ENCODE peak calls at places on chromosome X, in four cellular contexts. A is IMR-90, L is upper lobe of left lung, U is transverse colon. G is an unnamed sample.

GRCh38 chrX:76183289-76184057 is 10.6 kb downstream of the PBDC1 start:
- DNase-seq in A (peak; percentile 94), L (no peak), U (no peak), G (peak; percentile 41)

GRCh38 chrX:72272868-72273267 is 4.2 kb downstream of the RPS4X start:
- DNase-seq in L (no peak), A (peak; percentile 76), U (no peak), G (no peak)

GRCh38 chrX:1434871-1435240 is 17.9 kb downstream of the ASMTL start:
- DNase-seq in U (no peak), A (no peak), L (no peak), G (no peak)

GRCh38 chrX:9859711-9860555 is 73.7 kb downstream of the SHROOM2 start:
- DNase-seq in U (no peak), A (peak; percentile 83), L (no peak), G (no peak)

GRCh38 chrX:69307736-69308135 is 142.5 kb upstream of the PJA1 start:
- DNase-seq in A (no peak), L (no peak), U (no peak), G (no peak)

GRCh38 chrX:1394731-1395501 is 3.0 kb upstream of the SLC25A6 start:
- DNase-seq in U (no peak), A (no peak), L (no peak), G (no peak)

GRCh38 chrX:41870719-41871151 is 52.6 kb downstream of the CASK start:
- DNase-seq in L (no peak), A (no peak), U (peak; percentile 41), G (no peak)

GRCh38 chrX:28668957-28669356 is 81.7 kb downstream of the IL1RAPL1 start:
- DNase-seq in L (no peak), U (no peak), A (peak; percentile 4), G (no peak)

GRCh38 chrX:100413231-100413630 is 3.2 kb upstream of the PCDH19 start:
- DNase-seq in U (peak; percentile 33), L (no peak), A (peak; percentile 48), G (no peak)

GRCh38 chrX:71214604-71215334 is 8.3 kb upstream of the GJB1 start:
- DNase-seq in U (peak; percentile 85), A (no peak), L (no peak), G (no peak)

GRCh38 chrX:123822965-123823364 is 36.9 kb upstream of the XIAP start:
- DNase-seq in U (no peak), A (no peak), L (no peak), G (no peak)

GRCh38 chrX:116667760-116668159 is 205.0 kb upstream of the CT83 start:
- DNase-seq in U (no peak), L (no peak), A (no peak), G (no peak)

GRCh38 chrX:31268359-31268758 is 196.5 kb upstream of the FTHL17 start:
- DNase-seq in L (no peak), A (peak; percentile 16), U (no peak), G (no peak)

GRCh38 chrX:13167444-13168207 is 123.2 kb upstream of the FAM9C start:
- DNase-seq in U (no peak), A (peak; percentile 22), L (no peak), G (no peak)

GRCh38 chrX:19721726-19722370 is 165.6 kb downstream of the SH3KBP1 start:
- DNase-seq in U (no peak), A (no peak), L (no peak), G (no peak)

GRCh38 chrX:1205681-1206611 is 6.5 kb downstream of the CRLF2 start:
- DNase-seq in U (peak; percentile 18), A (peak; percentile 59), L (no peak), G (peak; percentile 78)

GRCh38 chrX:128460835-128461234 is 408.6 kb upstream of the ACTRT1 start:
- DNase-seq in U (no peak), L (no peak), A (no peak), G (no peak)
- TF ChIP-seq CTCF in U (no peak), L (no peak), A (no peak), G (no peak)

DNA sequence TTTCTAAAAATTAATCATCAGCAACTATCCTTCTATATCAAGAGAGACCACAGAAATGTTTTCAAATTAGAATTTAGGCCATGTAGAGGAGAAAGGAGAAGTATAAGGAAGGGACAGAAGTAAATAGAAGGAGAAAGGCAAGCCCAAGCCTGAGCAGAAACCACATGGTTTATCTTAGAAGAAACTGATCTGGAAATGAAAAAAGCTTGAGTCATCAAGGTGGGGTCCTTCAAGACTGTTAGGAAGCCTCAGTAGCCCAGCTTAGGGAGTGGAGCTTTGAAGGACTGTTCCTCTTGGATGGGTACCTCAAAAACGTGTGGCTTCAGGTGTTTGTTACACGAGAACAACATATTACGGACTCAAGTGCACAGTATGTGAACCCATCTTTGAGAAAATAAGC is 4.5 kb downstream of the BMX start:
- DNase-seq in U (no peak), A (no peak), L (no peak), G (no peak)
- H3K4me3 ChIP-seq in U (no peak overlapping the region), A (no peak overlapping the region), L (no peak overlapping the region), G (no peak overlapping the region)

GRCh38 chrX:128714425-128714824 is 662.2 kb upstream of the ACTRT1 start:
- DNase-seq in U (no peak), A (no peak), L (no peak), G (no peak)

DNA sequence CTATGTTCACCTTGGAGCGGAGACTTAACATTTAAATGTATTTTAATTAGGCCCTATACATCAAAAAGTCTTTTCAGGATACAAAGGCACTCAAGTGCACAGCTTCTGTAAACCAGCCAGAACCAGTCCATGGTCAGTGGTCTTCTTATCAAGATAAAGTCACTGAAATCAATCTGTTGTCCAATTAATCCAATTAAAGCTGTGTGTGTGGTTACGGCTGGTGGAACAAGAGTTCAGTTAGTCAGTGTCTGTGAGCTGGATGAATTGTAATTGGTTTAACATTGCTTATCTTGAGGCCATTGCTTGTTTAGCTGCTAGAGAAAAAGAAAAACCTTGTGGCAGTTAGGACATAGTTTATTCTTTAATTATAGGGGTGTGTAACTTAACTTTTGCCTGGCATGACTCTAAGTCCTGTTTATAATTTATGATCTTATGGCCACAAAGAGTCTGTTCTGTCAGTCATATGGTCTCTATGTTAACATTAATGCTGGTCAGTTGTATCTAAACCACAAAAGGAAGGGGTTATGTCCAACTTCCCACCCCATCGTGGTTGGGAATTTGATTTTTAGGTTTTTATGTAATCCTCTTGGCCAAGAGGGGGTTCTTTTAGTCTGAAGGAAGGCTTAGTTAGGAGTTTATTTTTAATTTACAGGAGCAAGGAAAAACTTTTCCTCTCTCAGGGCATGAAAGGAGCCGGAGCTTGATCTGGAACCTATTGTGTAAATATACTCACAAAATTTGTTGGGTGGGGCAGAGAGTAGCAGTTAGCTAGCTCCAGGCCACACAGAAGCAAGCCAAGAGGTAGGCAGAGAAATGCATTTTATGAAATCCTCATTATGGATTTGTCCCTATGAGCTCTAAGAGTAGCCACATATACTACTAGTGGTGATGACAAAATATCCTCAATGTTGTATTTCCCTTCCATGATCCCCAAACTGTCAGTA is 665.7 kb upstream of the ACTRT1 start:
- DNase-seq in U (no peak), L (no peak), A (no peak), G (no peak)
- H3K27me3 ChIP-seq in U (no peaks in the 10 kb centered on the region), L (no peaks in the 10 kb centered on the region), A (no peaks in the 10 kb centered on the region), G (no peaks in the 10 kb centered on the region)

GRCh38 chrX:109384569-109385174 is 97.2 kb downstream of the GUCY2F start:
- DNase-seq in A (peak; percentile 10), U (no peak), L (no peak), G (no peak)
- TF ChIP-seq CTCF in A (peak; percentile 44), U (no peak), L (no peak), G (no peak)

DNA sequence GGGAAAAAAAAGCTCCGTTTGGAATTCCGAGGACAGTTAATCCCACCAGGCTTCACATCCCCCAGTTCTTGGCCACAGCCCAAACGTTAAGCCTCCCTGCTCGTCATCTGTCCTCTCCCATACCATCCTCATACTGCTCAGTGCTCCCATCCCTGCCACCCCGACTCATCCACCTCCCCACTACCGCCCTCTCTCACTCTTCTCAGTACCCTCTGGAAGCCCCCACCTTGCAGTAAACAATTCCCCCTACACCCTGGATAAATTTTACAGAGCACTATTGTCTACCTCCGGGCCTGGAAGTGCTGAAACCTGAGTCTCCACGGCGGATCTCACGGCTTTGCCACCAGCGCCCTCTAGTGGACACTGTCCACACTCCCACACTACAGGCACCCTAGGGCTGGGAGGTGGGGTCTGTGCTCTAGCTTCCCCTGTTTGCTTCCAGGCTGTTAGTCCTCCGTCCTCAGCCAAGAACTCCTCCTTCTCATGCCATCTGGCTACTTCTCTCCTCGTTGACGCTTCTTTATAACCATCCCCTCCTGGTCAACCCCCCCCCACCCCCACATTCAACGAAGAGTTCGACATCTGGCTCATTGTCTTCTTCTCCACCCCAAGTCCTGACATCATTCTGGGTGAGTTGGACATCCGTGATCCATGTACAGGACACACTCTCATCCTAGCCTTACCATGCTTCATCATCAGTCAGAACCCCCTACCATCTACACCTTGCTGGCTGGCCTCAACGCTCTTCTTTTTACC is 54.5 kb downstream of the RTL9 start:
- DNase-seq in U (peak; percentile 69), L (no peak), A (peak; percentile 65), G (no peak)
- H3K4me3 ChIP-seq in U (no peak overlapping the region), L (no peak overlapping the region), A (no peak overlapping the region), G (no peak overlapping the region)

DNA sequence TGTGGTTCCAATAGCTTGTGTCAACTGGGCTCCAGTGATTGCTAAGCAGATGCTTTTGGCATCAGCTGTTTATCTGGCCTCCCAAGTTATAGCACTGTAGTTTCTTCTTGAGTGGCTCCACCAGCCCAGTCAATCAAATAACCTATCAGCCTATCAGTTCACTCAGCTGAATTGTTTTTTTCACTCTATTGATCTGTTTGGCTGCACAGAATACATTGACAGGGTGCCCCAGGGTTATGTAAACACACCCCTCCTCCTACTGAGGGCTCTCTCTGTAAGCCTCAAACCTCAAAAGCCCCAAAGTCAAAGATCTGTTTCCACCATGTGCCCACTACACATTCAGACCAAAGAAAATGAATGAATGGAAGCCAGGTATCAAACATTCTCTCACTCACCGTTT is 214.0 kb downstream of the HS6ST2 start:
- DNase-seq in A (no peak), L (no peak), U (no peak), G (no peak)
- H3K27me3 ChIP-seq in A (peaks cover 2% of the 10 kb centered on the region), L (no peaks in the 10 kb centered on the region), U (no peaks in the 10 kb centered on the region), G (no peaks in the 10 kb centered on the region)

GRCh38 chrX:16212436-16212835 is 45.2 kb downstream of the MAGEB17 start:
- DNase-seq in A (peak; percentile 34), U (no peak), L (no peak), G (no peak)
- TF ChIP-seq CTCF in A (peak; percentile 43), U (no peak), L (no peak), G (peak; percentile 29)

GRCh38 chrX:63743596-63743995 is 41.4 kb downstream of the ARHGEF9 start:
- DNase-seq in A (no peak), U (no peak), L (no peak), G (no peak)

GRCh38 chrX:63747331-63747730 is 37.7 kb downstream of the ARHGEF9 start:
- DNase-seq in A (peak; percentile 68), L (no peak), U (no peak), G (peak; percentile 36)

GRCh38 chrX:63746715-63747114 is 38.3 kb downstream of the ARHGEF9 start:
- DNase-seq in A (no peak), U (no peak), L (no peak), G (no peak)

GRCh38 chrX:63744850-63745249 is 40.2 kb downstream of the ARHGEF9 start:
- DNase-seq in U (no peak), A (no peak), L (no peak), G (no peak)

DNA sequence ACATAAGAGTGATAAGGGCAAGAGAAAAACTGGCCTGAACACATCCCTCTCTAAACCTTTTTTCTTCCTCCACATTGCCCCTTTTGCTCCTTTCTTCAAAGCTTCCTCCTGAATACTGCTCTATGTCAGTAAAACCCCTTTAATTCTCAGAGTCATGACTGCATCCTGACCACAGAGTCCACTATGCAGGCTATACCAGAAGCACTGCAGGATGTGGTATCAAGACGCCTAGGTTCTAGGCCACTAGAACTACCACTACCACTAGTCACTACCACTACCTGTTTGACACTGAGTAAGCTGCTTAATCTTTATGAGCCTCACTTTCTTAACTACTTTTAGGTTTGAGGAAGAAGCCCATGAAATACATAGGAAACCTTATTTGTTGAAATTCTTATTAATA is 38.7 kb downstream of the ARHGEF9 start:
- DNase-seq in L (no peak), U (no peak), A (no peak), G (no peak)
- H3K4me3 ChIP-seq in L (no peak overlapping the region), U (no peak overlapping the region), A (no peak overlapping the region), G (no peak overlapping the region)

G was measured in BJ.